ENCODE peak calls at places on chromosomes 13 and 19, in ten cellular contexts. R is GM12865, A is kidney, B is fibroblast of mammary gland, U is fibroblast of pulmonary artery, X is cardiac fibroblast, W is chondrocyte, D is mammary epithelial cell, J is PC-9, O is HFF-Myc. P is an unnamed sample.

GRCh38 chr13:28000567-28000966 is 12.1 kb upstream of the URAD start:
- DNase-seq in R (no peak), A (no peak), B (no peak), U (no peak), X (no peak), W (no peak), D (no peak), J (no peak), O (no peak), P (no peak)

GRCh38 chr19:15251010-15251748 is 18.9 kb upstream of the EPHX3 start:
- DNase-seq in R (no peak), A (peak), B (peak), U (peak), X (peak), W (no peak), D (no peak), J (no peak), O (no peak), P (no peak)

GRCh38 chr13:98470920-98471319 is 106.0 kb downstream of the STK24 start:
- DNase-seq in R (no peak), A (no peak), B (no peak), U (no peak), X (no peak), W (no peak), D (no peak), J (no peak), O (no peak), P (no peak)

GRCh38 chr19:2554856-2555255 is 78.9 kb downstream of the GADD45B start:
- DNase-seq in R (no peak), A (peak), B (peak), U (peak), X (peak), W (peak), D (no peak), J (no peak), O (no peak), P (no peak)

GRCh38 chr19:13087795-13088537 is 14.7 kb downstream of the LYL1 start:
- DNase-seq in R (no peak), A (no peak), B (no peak), U (no peak), X (no peak), W (no peak), D (no peak), J (no peak), O (no peak), P (no peak)

GRCh38 chr19:49543032-49543431 is 15.2 kb downstream of the RCN3 start:
- DNase-seq in R (no peak), A (no peak), B (no peak), U (no peak), X (no peak), W (no peak), D (no peak), J (no peak), O (no peak), P (peak)

GRCh38 chr19:43311706-43312105 is 41.8 kb upstream of the CD177 start:
- DNase-seq in R (no peak), A (no peak), B (no peak), U (no peak), X (no peak), W (no peak), D (no peak), J (no peak), O (no peak), P (no peak)

GRCh38 chr13:91930687-91931086 is 532.3 kb downstream of the GPC5 start:
- DNase-seq in R (no peak), A (no peak), B (no peak), U (no peak), X (no peak), W (no peak), D (no peak), J (no peak), O (no peak), P (no peak)

GRCh38 chr13:25988655-25989054 is 63.2 kb downstream of the SHISA2 start:
- DNase-seq in R (no peak), A (no peak), B (no peak), U (no peak), X (no peak), W (no peak), D (no peak), J (no peak), O (no peak), P (no peak)

GRCh38 chr19:30395283-30395682 is 23.1 kb downstream of the ZNF536 start:
- DNase-seq in R (no peak), A (no peak), B (no peak), U (no peak), X (no peak), W (no peak), D (no peak), J (no peak), O (no peak), P (no peak)

GRCh38 chr13:72696590-72696989 is 30.8 kb downstream of the MZT1 start:
- DNase-seq in R (no peak), A (no peak), B (peak), U (peak), X (peak), W (no peak), D (no peak), J (no peak), O (no peak), P (no peak)
- TF ChIP-seq CTCF in R (no peak), A (peak), B (peak), U (peak), X (peak), W (peak), D (peak), J (peak), O (peak), P (no peak)

GRCh38 chr13:110445722-110446569 is 115.6 kb downstream of the RAB20 start:
- DNase-seq in R (peak), A (peak), B (peak), U (no peak), X (no peak), W (no peak), D (peak), J (peak), O (no peak), P (no peak)
- TF ChIP-seq CTCF in R (no peak), A (no peak), B (no peak), U (no peak), X (no peak), W (no peak), D (no peak), J (no peak), O (no peak), P (no peak)

DNA sequence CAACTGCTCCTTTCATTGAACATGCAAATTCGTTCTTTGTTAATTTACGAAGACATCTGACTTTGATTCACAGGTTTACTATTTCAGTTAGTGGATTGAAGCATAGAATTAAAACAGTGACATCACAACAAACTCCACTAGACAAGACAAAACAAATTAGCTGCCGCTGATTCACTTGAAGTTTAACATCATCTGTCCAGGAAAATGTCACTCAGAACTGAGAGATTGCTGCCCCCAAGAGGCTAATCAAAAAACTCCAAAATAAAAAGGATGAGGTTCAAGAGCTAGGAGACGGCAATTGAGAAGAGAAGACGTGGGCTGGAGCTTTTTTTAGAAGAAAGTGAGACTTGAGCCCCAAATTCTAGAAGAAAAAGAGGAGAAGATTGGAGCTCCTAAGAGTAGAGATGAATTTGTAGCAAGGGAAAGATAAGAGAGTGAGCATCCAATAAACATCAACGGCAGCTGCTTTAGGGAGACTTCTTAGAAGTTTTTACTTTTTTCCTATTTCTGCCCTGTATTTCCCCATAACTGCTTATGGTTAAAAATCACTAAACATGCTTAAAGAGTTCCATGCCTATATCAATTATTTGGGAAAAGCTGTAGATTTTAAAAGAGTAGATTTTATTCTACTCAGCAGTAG is 40.8 kb upstream of the TPP2 start:
- DNase-seq in R (peak), A (no peak), B (peak), U (peak), X (peak), W (no peak), D (peak), J (peak), O (peak), P (peak)
- TF ChIP-seq CTCF in R (peak), A (peak), B (peak), U (peak), X (peak), W (peak), D (peak), J (peak), O (peak), P (no peak)

DNA sequence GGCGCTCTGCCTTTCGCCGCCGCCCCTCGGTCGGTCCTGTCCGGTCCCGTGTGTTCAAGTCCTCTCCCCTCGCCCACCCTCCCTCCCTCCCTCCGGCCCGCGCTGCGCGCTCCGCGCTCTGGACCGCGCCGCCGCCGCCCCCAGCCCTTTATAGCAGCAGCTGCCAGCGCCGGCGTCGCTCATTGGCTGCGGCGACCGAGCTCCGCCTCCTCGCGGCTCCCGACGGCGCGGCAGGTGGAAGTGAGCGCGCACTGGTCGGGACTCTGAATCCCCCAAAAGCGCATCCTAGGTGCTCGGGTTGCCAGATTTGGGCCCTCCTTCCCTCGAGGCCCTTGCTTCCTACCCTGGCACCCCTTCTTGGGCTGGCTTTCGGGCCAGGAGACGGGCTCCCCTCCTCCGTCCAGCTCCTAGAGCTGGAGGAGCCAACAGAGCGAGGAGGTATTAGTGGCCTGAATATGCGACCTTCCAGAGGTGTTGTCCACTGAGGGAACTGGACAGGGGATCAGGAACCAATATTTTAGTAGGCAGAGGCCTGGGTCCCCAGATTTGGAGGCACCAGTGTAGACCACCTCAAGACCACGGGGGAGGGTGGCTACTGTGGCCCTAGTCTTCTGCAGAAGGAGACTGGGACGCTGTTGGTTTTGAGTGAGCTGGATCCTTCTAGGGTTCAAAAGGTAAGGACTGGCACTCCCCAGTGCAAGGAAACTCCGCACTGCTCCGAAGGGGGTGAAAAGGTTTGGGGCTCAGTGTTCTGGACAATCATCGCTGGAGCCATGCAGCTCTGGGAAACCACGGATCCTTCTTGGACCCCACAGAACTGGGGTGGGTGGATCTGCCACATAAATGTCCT is at the start of gene ELAVL3:
- DNase-seq in R (no peak), A (no peak), B (no peak), U (no peak), X (no peak), W (no peak), D (no peak), J (no peak), O (no peak), P (peak)
- TF ChIP-seq CTCF in R (no peak), A (no peak), B (no peak), U (no peak), X (no peak), W (no peak), D (no peak), J (no peak), O (no peak), P (no peak)

DNA sequence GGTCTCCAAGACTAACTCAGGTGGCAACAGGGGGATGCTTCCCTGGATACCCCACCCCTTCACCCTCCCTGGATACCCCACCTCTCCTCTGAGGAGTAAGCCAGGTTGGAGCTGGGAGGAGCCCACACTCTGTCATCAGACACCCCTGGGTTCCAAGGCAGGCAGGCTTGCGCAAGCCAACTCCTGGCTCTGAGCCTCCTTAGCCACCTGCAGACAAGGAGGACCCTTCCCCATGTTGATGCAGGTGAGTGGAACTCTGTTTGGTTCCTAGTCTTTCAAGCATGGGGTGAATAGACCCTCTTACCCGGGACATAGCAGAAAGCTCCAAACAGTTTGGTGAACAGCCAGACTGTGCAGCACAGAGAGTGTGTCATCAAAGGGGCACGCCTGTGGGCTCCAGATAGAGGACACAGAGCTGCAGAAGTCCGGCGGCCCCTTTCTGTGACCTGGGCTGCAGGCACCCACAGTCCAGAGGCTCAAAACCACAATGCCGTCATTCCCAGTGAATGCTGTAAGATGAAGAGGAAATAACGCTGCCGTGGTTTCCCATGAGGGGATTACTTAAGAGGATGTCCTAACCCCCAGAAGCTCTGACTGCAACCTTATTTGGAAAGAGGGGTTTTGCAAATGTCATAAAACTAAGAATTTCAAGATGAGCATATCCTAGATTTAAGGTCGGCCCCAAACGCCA is 12.1 kb upstream of the HAS1 start:
- DNase-seq in R (no peak), A (no peak), B (peak), U (peak), X (peak), W (no peak), D (no peak), J (no peak), O (no peak), P (no peak)
- TF ChIP-seq CTCF in R (no peak), A (no peak), B (no peak), U (no peak), X (no peak), W (no peak), D (no peak), J (no peak), O (no peak), P (no peak)

GRCh38 chr19:31570718-31571117 is 221.5 kb upstream of the TSHZ3 start:
- DNase-seq in R (no peak), A (no peak), B (no peak), U (no peak), X (no peak), W (no peak), D (no peak), J (no peak), O (no peak), P (no peak)

GRCh38 chr19:31567776-31568175 is 218.5 kb upstream of the TSHZ3 start:
- DNase-seq in R (no peak), A (no peak), B (no peak), U (no peak), X (no peak), W (no peak), D (no peak), J (no peak), O (no peak), P (no peak)

GRCh38 chr19:31574251-31574973 is 225.2 kb upstream of the TSHZ3 start:
- DNase-seq in R (no peak), A (no peak), B (no peak), U (no peak), X (no peak), W (no peak), D (no peak), J (no peak), O (no peak), P (no peak)

GRCh38 chr19:31568724-31569123 is 219.5 kb upstream of the TSHZ3 start:
- DNase-seq in R (no peak), A (no peak), B (no peak), U (no peak), X (no peak), W (no peak), D (no peak), J (no peak), O (no peak), P (no peak)

GRCh38 chr19:31572671-31573298 is 223.5 kb upstream of the TSHZ3 start:
- DNase-seq in R (no peak), A (no peak), B (no peak), U (no peak), X (no peak), W (no peak), D (no peak), J (no peak), O (no peak), P (no peak)
- TF ChIP-seq CTCF in R (no peak), A (no peak), B (no peak), U (no peak), X (no peak), W (no peak), D (no peak), J (no peak), O (no peak), P (no peak)

GRCh38 chr19:57558525-57558924 is 1.1 kb downstream of the ZNF550 start:
- DNase-seq in R (no peak), A (no peak), B (peak), U (peak), X (peak), W (no peak), D (no peak), J (no peak), O (no peak), P (peak)
- TF ChIP-seq CTCF in R (no peak), A (no peak), B (peak), U (peak), X (peak), W (peak), D (no peak), J (no peak), O (peak), P (no peak)

P was measured in GM13976.